ENCODE peak calls at places on chromosomes 11 and 22, in seven cellular contexts. W is thyroid gland; J is lung; F is AG04450; U is cardiac muscle cell; X is naive thymus-derived CD4-positive, alpha-beta T cell; K is CD4-positive, alpha-beta memory T cell. Y is an unnamed sample.

GRCh38 chr11:126282361-126282741 is 542 bp upstream of the TIRAP start:
- DNase-seq in K (peak; percentile 43), U (peak; percentile 63), W (peak; percentile 40), F (no peak), J (peak; percentile 45), X (peak; percentile 59), Y (peak; percentile 62)

GRCh38 chr22:38228873-38229740 is 27.3 kb downstream of the MAFF start:
- DNase-seq in W (no peak), F (no peak), U (peak; percentile 60), X (no peak), K (no peak), J (no peak), Y (no peak)

GRCh38 chr11:12924650-12925049 is 84.5 kb upstream of the RASSF10 start:
- DNase-seq in K (no peak), X (no peak), W (no peak), U (no peak), F (no peak), J (no peak), Y (no peak)

GRCh38 chr11:9893474-9893873 is 229.6 kb downstream of the SWAP70 start:
- DNase-seq in U (no peak), F (no peak), K (no peak), J (no peak), X (no peak), W (no peak), Y (no peak)

GRCh38 chr11:118883368-118884071 is at the start of gene CXCR5:
- DNase-seq in K (peak; percentile 44), U (no peak), X (no peak), W (no peak), J (no peak), F (no peak), Y (peak; percentile 65)

GRCh38 chr11:47620836-47621378 is 21.5 kb downstream of the MTCH2 start:
- DNase-seq in K (no peak), F (no peak), W (no peak), X (no peak), J (no peak), U (no peak), Y (no peak)

GRCh38 chr11:46366661-46367161 is 14.8 kb upstream of the MDK start:
- DNase-seq in U (no peak), F (no peak), X (no peak), W (no peak), J (no peak), K (no peak), Y (no peak)

GRCh38 chr11:77249427-77249826 is 52.1 kb downstream of the GDPD4 start:
- DNase-seq in W (no peak), U (no peak), K (no peak), X (no peak), J (no peak), F (no peak), Y (no peak)

GRCh38 chr11:103047837-103048236 is 44.1 kb downstream of the DCUN1D5 start:
- DNase-seq in X (no peak), F (no peak), W (no peak), J (no peak), K (no peak), U (no peak), Y (no peak)

GRCh38 chr11:69296890-69297224 is 2.9 kb downstream of the MYEOV start:
- DNase-seq in X (no peak), F (no peak), K (no peak), U (no peak), J (no peak), W (no peak), Y (no peak)

GRCh38 chr11:61297741-61298140 is 2.6 kb upstream of the VWCE start:
- DNase-seq in U (peak; percentile 97), F (peak; percentile 41), J (no peak), X (no peak), W (no peak), K (no peak), Y (no peak)

GRCh38 chr11:75869661-75870455 is 54.8 kb downstream of the UVRAG start:
- DNase-seq in F (no peak), W (no peak), X (no peak), J (no peak), U (no peak), K (no peak), Y (no peak)

DNA sequence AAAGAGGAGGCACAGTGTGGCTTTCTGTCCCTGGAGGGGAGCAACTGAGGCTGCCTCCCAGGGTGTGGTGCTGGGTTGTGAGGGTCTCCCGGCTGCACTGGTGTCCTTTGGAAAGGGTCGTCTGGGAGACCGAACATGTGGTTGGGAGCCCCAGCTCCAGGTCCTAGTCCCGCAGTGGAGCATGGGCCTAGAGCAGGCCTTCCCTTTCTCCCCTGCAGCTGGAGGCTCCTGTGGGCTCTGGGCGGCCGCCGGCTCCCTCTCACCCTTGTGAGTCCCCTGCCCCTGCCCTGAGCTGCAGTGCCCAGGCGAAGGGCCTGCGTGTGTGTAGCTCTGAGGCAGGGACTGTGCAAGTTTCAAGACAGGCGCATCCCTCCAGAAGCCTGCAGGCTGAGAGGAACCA is 1492.7 kb downstream of the BRD1 start:
- DNase-seq in X (no peak), F (no peak), W (no peak), J (no peak), K (no peak), U (no peak), Y (no peak)
- H3K9me3 ChIP-seq in X (no peaks in the 10 kb centered on the region), F (peaks cover 98% of the 10 kb centered on the region), W (no peaks in the 10 kb centered on the region), J (peaks cover 2% of the 10 kb centered on the region), K (no peaks in the 10 kb centered on the region), U (no peaks in the 10 kb centered on the region), Y (no peaks in the 10 kb centered on the region)

DNA sequence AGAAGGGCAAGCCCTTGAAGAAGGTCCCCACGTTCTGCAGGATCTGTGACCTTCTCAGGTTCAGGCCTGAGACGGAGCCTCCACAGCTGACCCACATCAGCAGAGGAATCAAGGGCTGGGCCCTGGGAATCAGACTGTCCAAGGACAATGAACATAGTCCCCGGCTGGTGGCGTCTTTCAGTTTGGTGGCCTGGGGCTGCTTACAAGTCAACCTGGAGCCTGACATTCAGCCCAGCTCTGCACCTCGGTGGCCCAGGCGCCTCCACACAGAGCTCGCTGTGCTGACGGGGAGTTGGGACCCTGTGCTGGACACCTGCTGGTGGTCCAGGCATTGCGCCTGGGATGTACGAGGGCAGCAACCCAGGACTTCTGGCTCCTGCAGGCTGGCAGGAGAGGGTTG is 523.5 kb downstream of the TBC1D22A start:
- DNase-seq in K (no peak), F (no peak), U (no peak), J (no peak), X (no peak), W (no peak), Y (no peak)
- H3K9me3 ChIP-seq in K (no peaks in the 10 kb centered on the region), F (peaks cover 2% of the 10 kb centered on the region), U (no peaks in the 10 kb centered on the region), J (no peaks in the 10 kb centered on the region), X (no peaks in the 10 kb centered on the region), W (no peaks in the 10 kb centered on the region), Y (no peaks in the 10 kb centered on the region)

GRCh38 chr22:49186293-49186692 is 641.4 kb downstream of the BRD1 start:
- DNase-seq in K (no peak), J (no peak), F (no peak), U (no peak), X (no peak), W (no peak), Y (no peak)

GRCh38 chr22:49188091-49188490 is 639.6 kb downstream of the BRD1 start:
- DNase-seq in K (no peak), F (no peak), U (no peak), J (no peak), W (no peak), X (no peak), Y (no peak)

GRCh38 chr22:49186756-49187155 is 640.9 kb downstream of the BRD1 start:
- DNase-seq in F (no peak), U (no peak), X (no peak), W (no peak), K (no peak), J (no peak), Y (no peak)

GRCh38 chr22:49189871-49190270 is 637.8 kb downstream of the BRD1 start:
- DNase-seq in W (no peak), F (no peak), K (no peak), J (no peak), X (no peak), U (no peak), Y (no peak)

DNA sequence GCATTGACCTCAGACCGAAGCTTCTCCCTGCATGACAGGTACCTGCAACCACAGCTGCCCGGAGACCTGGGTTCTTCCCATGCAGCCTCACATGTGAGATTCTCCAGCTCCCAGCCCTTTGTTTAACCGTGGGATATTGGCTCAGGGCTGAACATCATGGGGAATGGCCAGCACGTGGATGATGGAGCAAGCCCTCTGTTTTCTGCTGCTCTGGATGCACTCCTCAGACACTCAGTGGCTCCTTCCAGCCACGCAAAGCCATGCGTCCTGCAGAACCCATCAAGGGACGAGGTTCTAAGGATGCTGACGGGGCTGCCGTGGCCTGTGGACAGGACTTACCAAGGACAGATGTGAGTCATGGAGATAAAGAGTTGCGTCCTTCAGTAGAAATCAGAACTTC is 639.1 kb downstream of the BRD1 start:
- DNase-seq in J (no peak), K (no peak), W (no peak), F (no peak), X (no peak), U (no peak), Y (no peak)
- H3K9me3 ChIP-seq in J (peaks cover 2% of the 10 kb centered on the region), K (no peaks in the 10 kb centered on the region), W (no peaks in the 10 kb centered on the region), F (peaks cover 89% of the 10 kb centered on the region), X (no peaks in the 10 kb centered on the region), U (no peaks in the 10 kb centered on the region), Y (no peaks in the 10 kb centered on the region)

DNA sequence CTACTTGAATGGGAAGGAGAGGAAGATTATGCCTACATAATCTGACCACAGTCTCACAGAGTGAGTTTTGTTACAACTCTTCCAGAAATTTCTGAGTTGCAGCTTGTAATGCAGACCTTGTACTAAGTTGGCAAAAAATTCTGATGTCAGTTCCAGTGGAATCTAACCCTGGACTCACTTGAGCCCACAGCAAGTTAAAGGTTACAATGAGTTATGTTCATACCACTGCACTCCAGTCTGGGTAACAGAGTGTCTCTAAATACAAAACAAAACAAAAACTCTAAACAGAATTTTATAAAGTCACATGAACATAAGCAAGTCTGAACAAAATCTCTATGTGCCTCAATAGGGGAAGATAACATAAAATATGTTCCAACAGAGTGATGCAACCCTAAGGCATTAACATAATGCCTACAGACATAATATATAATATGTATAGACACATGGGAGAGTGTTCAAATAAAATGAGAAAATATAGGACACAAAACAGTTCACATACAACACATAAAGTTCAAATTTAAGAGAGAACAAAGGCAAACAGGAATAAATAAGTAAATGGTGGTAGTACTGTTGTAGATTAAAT is 1.1 kb downstream of the GLYAT start:
- DNase-seq in X (no peak), J (no peak), U (no peak), W (no peak), K (no peak), F (no peak), Y (no peak)
- H3K9me3 ChIP-seq in X (no peaks in the 10 kb centered on the region), J (no peaks in the 10 kb centered on the region), U (no peaks in the 10 kb centered on the region), W (no peaks in the 10 kb centered on the region), K (no peaks in the 10 kb centered on the region), F (no peaks in the 10 kb centered on the region), Y (no peaks in the 10 kb centered on the region)

DNA sequence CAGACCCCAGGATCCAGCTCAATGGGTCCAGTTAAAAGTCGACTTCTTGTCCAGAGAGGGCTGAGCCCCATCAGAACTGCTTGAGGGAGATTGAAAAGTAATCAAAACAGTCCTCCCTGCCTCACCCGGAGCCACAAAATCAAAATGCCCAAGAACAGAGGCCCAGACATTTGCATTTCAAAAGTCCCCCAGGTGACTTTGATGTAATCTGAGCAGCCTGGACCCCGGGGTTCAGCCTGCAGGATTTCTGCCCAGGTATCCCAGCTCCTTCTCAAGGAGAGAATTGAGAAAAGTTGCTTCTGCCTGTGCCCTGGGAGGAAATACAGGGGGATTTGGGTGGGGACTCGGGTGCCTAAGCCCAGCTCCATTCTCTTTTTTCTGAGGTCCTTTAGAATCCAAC is 1385.0 kb downstream of the TBC1D22A start:
- DNase-seq in J (no peak), F (no peak), K (no peak), X (no peak), W (no peak), U (no peak), Y (no peak)
- H3K9me3 ChIP-seq in J (peaks cover 6% of the 10 kb centered on the region), F (peaks cover 63% of the 10 kb centered on the region), K (no peaks in the 10 kb centered on the region), X (no peaks in the 10 kb centered on the region), W (no peaks in the 10 kb centered on the region), U (no peaks in the 10 kb centered on the region), Y (no peaks in the 10 kb centered on the region)